ENCODE peak calls at places on chromosome 17, in six cellular contexts. I, G, Y, O, R and U are unnamed samples.
A peak's percentile ranks its signal among the peaks of the same experiment; 100 is the strongest.

GRCh38 chr17:29326414-29326813 is 32.5 kb upstream of the NUFIP2 start:
- DNase-seq in I (no peak), G (no peak), Y (no peak), O (no peak), R (no peak), U (no peak)

GRCh38 chr17:44152875-44153274 is 11.1 kb downstream of the HROB start:
- DNase-seq in I (no peak), G (no peak), Y (no peak), O (no peak), R (no peak), U (no peak)

GRCh38 chr17:78717431-78717980 is 64.6 kb downstream of the CYTH1 start:
- DNase-seq in I (no peak), G (no peak), Y (no peak), O (peak; percentile 53), R (no peak), U (no peak)

GRCh38 chr17:78110363-78111011 is 18.1 kb downstream of the TMC6 start:
- DNase-seq in I (no peak), G (no peak), Y (no peak), O (no peak), R (no peak), U (no peak)

GRCh38 chr17:75487351-75488070 is 27.8 kb downstream of the CASKIN2 start:
- DNase-seq in I (no peak), G (peak; percentile 75), Y (peak; percentile 16), O (peak; percentile 44), R (peak; percentile 85), U (peak; percentile 79)

GRCh38 chr17:62965649-62966425 is at the start of gene TANC2:
- DNase-seq in I (peak; percentile 3), G (no peak), Y (peak; percentile 59), O (peak; percentile 83), R (peak; percentile 63), U (peak; percentile 79)

GRCh38 chr17:8718001-8718563 is 26.6 kb downstream of the CCDC42 start:
- DNase-seq in I (no peak), G (no peak), Y (no peak), O (no peak), R (no peak), U (no peak)

GRCh38 chr17:16322636-16323035 is 30.6 kb downstream of the CENPV start:
- DNase-seq in I (no peak), G (no peak), Y (no peak), O (peak; percentile 92), R (no peak), U (no peak)

GRCh38 chr17:45149669-45150603 is 1.7 kb downstream of the HEXIM1 start:
- DNase-seq in I (no peak), G (peak; percentile 52), Y (peak; percentile 36), O (peak; percentile 69), R (no peak), U (peak; percentile 61)

GRCh38 chr17:61833536-61834203 is 29.7 kb downstream of the BRIP1 start:
- DNase-seq in I (no peak), G (no peak), Y (no peak), O (peak; percentile 93), R (no peak), U (no peak)

GRCh38 chr17:71855000-71855399 is 265.8 kb upstream of the SOX9 start:
- DNase-seq in I (no peak), G (no peak), Y (no peak), O (no peak), R (no peak), U (no peak)

GRCh38 chr17:43517615-43518386 is 28.3 kb downstream of the ETV4 start:
- DNase-seq in I (peak; percentile 82), G (no peak), Y (no peak), O (peak; percentile 68), R (no peak), U (no peak)

GRCh38 chr17:59786536-59787319 is 79.3 kb downstream of the VMP1 start:
- DNase-seq in I (peak; percentile 100), G (peak; percentile 100), Y (peak; percentile 73), O (peak; percentile 100), R (peak; percentile 27), U (peak; percentile 94)

GRCh38 chr17:35028531-35029262 is 34.8 kb downstream of the RFFL start:
- DNase-seq in I (no peak), G (no peak), Y (no peak), O (no peak), R (no peak), U (no peak)

GRCh38 chr17:43699438-43699756 is 37.7 kb upstream of the MEOX1 start:
- DNase-seq in I (no peak), G (no peak), Y (no peak), O (no peak), R (no peak), U (no peak)

GRCh38 chr17:27495460-27495859 is 39.2 kb downstream of the KSR1 start:
- DNase-seq in I (no peak), G (no peak), Y (no peak), O (no peak), R (peak; percentile 33), U (no peak)

GRCh38 chr17:74855323-74855722 is 4.4 kb downstream of the GRIN2C start:
- DNase-seq in I (no peak), G (no peak), Y (no peak), O (no peak), R (no peak), U (no peak)

GRCh38 chr17:27747462-27748359 is 52.6 kb downstream of the NOS2 start:
- DNase-seq in I (no peak), G (no peak), Y (no peak), O (no peak), R (no peak), U (no peak)

GRCh38 chr17:79948918-79949645 is 86.6 kb downstream of the TBC1D16 start:
- DNase-seq in I (no peak), G (no peak), Y (no peak), O (no peak), R (peak; percentile 15), U (peak; percentile 54)

GRCh38 chr17:75628425-75628824 is 4.8 kb upstream of the SMIM5 start:
- DNase-seq in I (no peak), G (no peak), Y (no peak), O (no peak), R (no peak), U (no peak)

GRCh38 chr17:7021993-7022778 is 664 bp upstream of the BCL6B start:
- DNase-seq in I (no peak), G (peak; percentile 25), Y (peak; percentile 75), O (peak; percentile 66), R (peak; percentile 97), U (peak; percentile 87)

GRCh38 chr17:53722407-53722806 is 100.3 kb upstream of the KIF2B start:
- DNase-seq in I (no peak), G (no peak), Y (no peak), O (peak; percentile 95), R (no peak), U (no peak)

GRCh38 chr17:27793168-27793905 is 7.0 kb downstream of the NOS2 start:
- DNase-seq in I (no peak), G (no peak), Y (no peak), O (no peak), R (peak; percentile 31), U (no peak)

GRCh38 chr17:8119575-8120519 is 1.5 kb upstream of the ALOXE3 start:
- DNase-seq in I (peak; percentile 97), G (peak; percentile 59), Y (peak; percentile 86), O (peak; percentile 91), R (no peak), U (peak; percentile 82)

GRCh38 chr17:32275060-32276042 is 9.7 kb downstream of the RHBDL3 start:
- DNase-seq in I (no peak), G (no peak), Y (no peak), O (peak; percentile 95), R (no peak), U (no peak)

GRCh38 chr17:57946798-57947358 is 8.3 kb downstream of the CUEDC1 start:
- DNase-seq in I (peak; percentile 73), G (peak; percentile 12), Y (no peak), O (peak; percentile 77), R (peak; percentile 69), U (peak; percentile 69)

GRCh38 chr17:62668091-62668804 is 40.8 kb downstream of the MRC2 start:
- DNase-seq in I (no peak), G (no peak), Y (no peak), O (peak; percentile 67), R (no peak), U (no peak)

GRCh38 chr17:35969558-35970442 is 11.5 kb downstream of the CCL16 start:
- DNase-seq in I (peak; percentile 45), G (no peak), Y (peak; percentile 66), O (peak; percentile 74), R (peak; percentile 35), U (peak; percentile 86)

GRCh38 chr17:12850996-12851395 is 61.7 kb downstream of the ARHGAP44 start:
- DNase-seq in I (no peak), G (no peak), Y (no peak), O (no peak), R (no peak), U (no peak)

GRCh38 chr17:75950850-75951554 is 10.2 kb upstream of the FBF1 start:
- DNase-seq in I (no peak), G (peak; percentile 16), Y (no peak), O (peak; percentile 62), R (no peak), U (no peak)

GRCh38 chr17:15457723-15458094 is 9.7 kb downstream of the CDRT4 start:
- DNase-seq in I (no peak), G (no peak), Y (no peak), O (no peak), R (no peak), U (no peak)

GRCh38 chr17:56593073-56593740 is at the start of gene NOG:
- DNase-seq in I (no peak), G (no peak), Y (peak; percentile 7), O (peak; percentile 67), R (peak; percentile 30), U (no peak)

GRCh38 chr17:1413281-1413791 is 13.3 kb upstream of the YWHAE start:
- DNase-seq in I (no peak), G (no peak), Y (no peak), O (peak; percentile 92), R (no peak), U (no peak)

GRCh38 chr17:40647549-40648325 is at the start of gene SMARCE1:
- DNase-seq in I (no peak), G (peak; percentile 38), Y (peak; percentile 60), O (peak; percentile 76), R (peak; percentile 62), U (peak; percentile 83)

GRCh38 chr17:6660765-6661463 is 9.4 kb downstream of the C17orf100 start:
- DNase-seq in I (peak; percentile 63), G (peak; percentile 61), Y (no peak), O (no peak), R (no peak), U (no peak)